ENCODE peak calls at places on chromosome 12, in seven cellular contexts. N is stomach, U is body of pancreas, L is right lobe of liver, C is HCT116, W is esophagus squamous epithelium, V is uterus. G is an unnamed sample.

GRCh38 chr12:98490491-98491453 is 24.6 kb upstream of the TMPO start:
- DNase-seq in L (peak; percentile 82), U (peak; percentile 92), C (peak; percentile 81), W (peak; percentile 22), V (peak; percentile 91), N (peak; percentile 91), G (peak; percentile 84)

GRCh38 chr12:95266250-95266649 is 48.6 kb downstream of the VEZT start:
- DNase-seq in W (no peak), C (no peak), N (no peak), V (no peak), U (no peak), L (no peak), G (no peak)

GRCh38 chr12:120941846-120942405 is 36.4 kb upstream of the HNF1A start:
- DNase-seq in N (no peak), C (no peak), L (no peak), V (no peak), U (no peak), W (no peak), G (no peak)

GRCh38 chr12:71896171-71896570 is 42.5 kb upstream of the TPH2 start:
- DNase-seq in W (no peak), V (no peak), L (no peak), N (no peak), U (no peak), C (no peak), G (no peak)

GRCh38 chr12:57183939-57184725 is 32.5 kb upstream of the NXPH4 start:
- DNase-seq in N (no peak), C (no peak), W (no peak), V (no peak), L (no peak), U (no peak), G (no peak)

GRCh38 chr12:124295431-124296058 is 652 bp downstream of the RFLNA start:
- DNase-seq in C (no peak), N (no peak), L (peak; percentile 49), W (no peak), U (no peak), V (no peak), G (no peak)

GRCh38 chr12:87988534-87988933 is 40.7 kb downstream of the C12orf50 start:
- DNase-seq in C (no peak), N (no peak), W (no peak), V (no peak), L (no peak), U (no peak), G (no peak)

GRCh38 chr12:103288016-103288415 is 207.8 kb downstream of the C12orf42 start:
- DNase-seq in W (no peak), C (no peak), L (no peak), U (no peak), N (no peak), V (no peak), G (no peak)

GRCh38 chr12:28777603-28778365 is 371.3 kb upstream of the FAR2 start:
- DNase-seq in L (no peak), N (no peak), V (no peak), C (no peak), U (no peak), W (no peak), G (no peak)

GRCh38 chr12:14612895-14613294 is 45.2 kb upstream of the PLBD1 start:
- DNase-seq in U (no peak), C (no peak), W (no peak), N (no peak), V (no peak), L (no peak), G (no peak)

GRCh38 chr12:46811185-46811584 is 14.6 kb downstream of the SLC38A4 start:
- DNase-seq in V (no peak), C (no peak), W (no peak), N (no peak), U (no peak), L (no peak), G (no peak)

GRCh38 chr12:3141339-3142321 is 64.5 kb downstream of the TSPAN9 start:
- DNase-seq in N (no peak), W (no peak), C (no peak), L (no peak), U (no peak), V (no peak), G (no peak)

GRCh38 chr12:95102916-95103671 is 29.7 kb upstream of the NR2C1 start:
- DNase-seq in U (no peak), N (no peak), W (no peak), L (no peak), C (peak; percentile 92), V (no peak), G (no peak)

GRCh38 chr12:121227294-121227693 is 17.4 kb downstream of the P2RX4 start:
- DNase-seq in W (no peak), N (peak; percentile 90), C (no peak), U (peak; percentile 93), V (no peak), L (peak; percentile 89), G (peak; percentile 84)

GRCh38 chr12:1873531-1874149 is 44.8 kb downstream of the CACNA2D4 start:
- DNase-seq in L (no peak), U (no peak), C (no peak), V (no peak), W (no peak), N (no peak), G (no peak)

GRCh38 chr12:12070674-12071661 is at the start of gene BCL2L14:
- DNase-seq in L (no peak), W (no peak), C (no peak), V (no peak), N (no peak), U (peak; percentile 47), G (no peak)

GRCh38 chr12:41250748-41251147 is 62.6 kb downstream of the PDZRN4 start:
- DNase-seq in N (no peak), V (no peak), C (no peak), W (no peak), L (no peak), U (no peak), G (peak; percentile 20)

GRCh38 chr12:66538970-66539369 is 139.9 kb downstream of the GRIP1 start:
- DNase-seq in N (no peak), C (no peak), U (no peak), V (no peak), W (no peak), L (no peak), G (no peak)

GRCh38 chr12:65637150-65637549 is 187.1 kb upstream of the HMGA2 start:
- DNase-seq in C (no peak), U (no peak), L (no peak), W (no peak), V (no peak), N (no peak), G (no peak)

GRCh38 chr12:79775355-79776073 is 84.8 kb upstream of the PAWR start:
- DNase-seq in V (no peak), W (no peak), C (no peak), U (no peak), N (no peak), L (no peak), G (no peak)
- TF ChIP-seq POLR2A in V (no peak), W (no peak), C (no peak), U (no peak), N (no peak), L (no peak), G (no peak)

GRCh38 chr12:132687211-132688164 is at the start of the genes POLE and PXMP2:
- DNase-seq in V (peak; percentile 96), W (peak; percentile 74), L (peak; percentile 96), C (peak; percentile 87), N (peak; percentile 98), U (peak; percentile 99), G (peak; percentile 88)
- TF ChIP-seq POLR2A in V (no peak), W (no peak), L (peak; percentile 88), C (peak; percentile 67), N (no peak), U (peak; percentile 39), G (no peak)

GRCh38 chr12:26113194-26113654 is 11.6 kb downstream of the BHLHE41 start:
- DNase-seq in W (no peak), L (no peak), N (no peak), C (no peak), V (no peak), U (peak; percentile 62), G (no peak)

GRCh38 chr12:26112232-26112631 is 12.6 kb downstream of the BHLHE41 start:
- DNase-seq in W (no peak), U (no peak), C (no peak), V (no peak), L (no peak), N (no peak), G (no peak)

GRCh38 chr12:26112703-26113147 is 12.1 kb downstream of the BHLHE41 start:
- DNase-seq in L (no peak), W (no peak), U (no peak), V (no peak), C (no peak), N (no peak), G (no peak)

GRCh38 chr12:26114720-26115406 is 10.0 kb downstream of the BHLHE41 start:
- DNase-seq in L (no peak), U (no peak), C (no peak), V (no peak), W (no peak), N (no peak), G (no peak)

GRCh38 chr12:26113853-26114719 is 10.8 kb downstream of the BHLHE41 start:
- DNase-seq in U (peak; percentile 97), V (peak; percentile 98), N (peak; percentile 96), L (peak; percentile 97), W (peak; percentile 76), C (peak; percentile 78), G (peak; percentile 94)
- TF ChIP-seq POLR2A in U (peak; percentile 85), V (peak; percentile 96), N (no peak), L (peak; percentile 94), W (no peak), C (no peak), G (no peak)

GRCh38 chr12:110658882-110659281 is 30.0 kb downstream of the HVCN1 start:
- DNase-seq in U (no peak), L (no peak), N (no peak), W (no peak), C (no peak), V (no peak), G (no peak)

GRCh38 chr12:110657747-110658146 is 31.2 kb downstream of the HVCN1 start:
- DNase-seq in U (no peak), V (peak; percentile 23), C (no peak), L (no peak), W (no peak), N (no peak), G (no peak)

GRCh38 chr12:110658242-110658641 is 30.7 kb downstream of the HVCN1 start:
- DNase-seq in U (no peak), L (no peak), V (no peak), W (no peak), C (no peak), N (no peak), G (no peak)

GRCh38 chr12:110656071-110656655 is 32.8 kb downstream of the HVCN1 start:
- DNase-seq in W (no peak), C (no peak), V (no peak), L (no peak), N (no peak), U (no peak), G (no peak)

DNA sequence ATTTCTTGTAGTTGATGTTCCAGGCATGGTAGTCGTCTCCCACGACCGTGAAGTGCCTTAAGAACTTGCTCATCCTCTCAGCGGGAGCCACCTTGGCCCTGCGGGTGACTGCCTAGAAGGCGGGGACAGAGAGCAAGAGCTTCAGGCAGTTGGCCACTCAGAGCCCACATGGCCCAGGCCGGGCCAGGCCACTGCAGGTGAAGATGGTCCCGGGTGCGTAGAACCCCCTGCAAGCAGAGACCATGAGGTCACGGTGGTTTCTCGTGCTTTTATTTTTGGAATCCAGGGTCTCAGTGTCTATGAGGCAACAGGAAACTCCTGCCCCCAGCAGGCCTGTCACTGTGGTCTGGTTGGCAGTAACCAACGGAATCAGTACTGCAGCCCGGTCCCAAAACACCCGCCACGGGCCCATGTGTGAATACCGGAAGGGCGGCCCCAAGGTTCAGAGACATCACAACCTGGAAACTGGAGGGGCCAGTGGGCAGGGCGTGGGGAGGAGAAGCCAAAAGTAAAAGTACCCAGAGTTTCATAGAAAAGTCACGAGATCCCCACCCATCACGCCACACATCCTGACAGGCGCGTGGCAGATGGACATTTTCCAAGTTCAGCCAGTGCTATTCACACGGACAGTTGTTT is 27.5 kb downstream of the HVCN1 start:
- DNase-seq in V (no peak), L (no peak), C (no peak), W (no peak), N (peak; percentile 27), U (peak; percentile 21), G (no peak)
- TF ChIP-seq POLR2A in V (no peak), L (no peak), C (no peak), W (no peak), N (no peak), U (no peak), G (no peak)